ENCODE peak calls at places on chromosomes 13 and 19, in seven cellular contexts. N is COR-L47; X is effector memory CD4-positive, alpha-beta T cell; O is KBM-7; M is NCI-H774; J is T-helper 1 cell; S is HTR-8/SVneo. C is an unnamed sample.

GRCh38 chr13:27022571-27023311 is 148.9 kb downstream of the USP12 start:
- DNase-seq in O (no peak), S (no peak), M (peak), J (no peak), X (no peak), N (peak), C (no peak)

GRCh38 chr13:37047032-37047431 is 12.5 kb downstream of the SUPT20H start:
- DNase-seq in M (no peak), J (no peak), N (no peak), O (no peak), X (no peak), S (no peak), C (no peak)

GRCh38 chr19:13118424-13119193 is 545 bp downstream of the NACC1 start:
- DNase-seq in O (peak), S (peak), N (no peak), J (no peak), X (no peak), M (peak), C (no peak)

GRCh38 chr13:31846182-31846938 is 107.0 kb downstream of the RXFP2 start:
- DNase-seq in O (peak), J (peak), N (peak), X (peak), S (peak), M (peak), C (peak)

GRCh38 chr19:50906217-50906616 is 5.0 kb downstream of the KLK4 start:
- DNase-seq in N (no peak), M (peak), J (no peak), O (peak), X (no peak), S (no peak), C (no peak)

GRCh38 chr13:29947839-29948238 is 97.4 kb upstream of the UBL3 start:
- DNase-seq in X (no peak), M (no peak), S (no peak), J (no peak), O (no peak), N (no peak), C (no peak)

GRCh38 chr19:1752009-1752756 is 1.1 kb upstream of the ONECUT3 start:
- DNase-seq in N (no peak), X (no peak), O (peak), M (no peak), J (no peak), S (no peak), C (no peak)

GRCh38 chr13:39815345-39816111 is 160.1 kb downstream of the COG6 start:
- DNase-seq in J (no peak), N (no peak), M (no peak), X (no peak), O (no peak), S (no peak), C (no peak)

GRCh38 chr19:33813391-33814101 is 16.9 kb downstream of the KCTD15 start:
- DNase-seq in N (no peak), J (no peak), M (no peak), O (no peak), X (no peak), S (no peak), C (peak)

GRCh38 chr13:100363874-100364273 is 224.7 kb downstream of the GGACT start:
- DNase-seq in N (peak), S (no peak), J (no peak), M (peak), X (no peak), O (no peak), C (no peak)

GRCh38 chr13:90105881-90106496 is 1241.5 kb upstream of the MIR17HG start:
- DNase-seq in X (no peak), O (no peak), N (no peak), M (no peak), J (no peak), S (peak), C (no peak)

GRCh38 chr19:46722421-46723022 is 5.6 kb upstream of the PRKD2 start:
- DNase-seq in N (no peak), J (no peak), X (no peak), M (no peak), O (no peak), S (no peak), C (peak)

GRCh38 chr13:48506092-48506701 is 26.7 kb downstream of the RCBTB2 start:
- DNase-seq in M (peak), O (no peak), N (no peak), X (no peak), J (no peak), S (no peak), C (no peak)

GRCh38 chr13:108962652-108963051 is 333.2 kb downstream of the MYO16 start:
- DNase-seq in O (no peak), N (no peak), X (no peak), M (no peak), S (no peak), J (no peak), C (no peak)

GRCh38 chr13:113305208-113305607 is 8.2 kb downstream of the LAMP1 start:
- DNase-seq in O (no peak), M (no peak), X (no peak), J (no peak), N (no peak), S (no peak), C (no peak)

GRCh38 chr19:54297759-54298305 is 15.1 kb downstream of the LILRA5 start:
- DNase-seq in N (no peak), X (no peak), S (no peak), O (peak), J (no peak), M (no peak), C (no peak)

GRCh38 chr19:48511800-48512503 is at the start of gene LMTK3:
- DNase-seq in J (peak), M (peak), O (peak), X (peak), S (no peak), N (peak), C (no peak)

GRCh38 chr13:24842533-24843278 is 78.7 kb downstream of the RNF17 start:
- DNase-seq in J (no peak), M (no peak), N (no peak), S (peak), O (no peak), X (no peak), C (no peak)

GRCh38 chr13:42875448-42876269 is 94.3 kb downstream of the FAM216B start:
- DNase-seq in X (no peak), S (no peak), O (no peak), M (no peak), J (no peak), N (no peak), C (no peak)

GRCh38 chr13:23965346-23965745 is 68.0 kb upstream of the C1QTNF9B start:
- DNase-seq in N (peak), S (no peak), O (no peak), J (no peak), X (no peak), M (no peak), C (no peak)

GRCh38 chr13:47480121-47480520 is 521.0 kb downstream of the SUCLA2 start:
- DNase-seq in N (no peak), S (no peak), O (no peak), X (no peak), J (no peak), M (no peak), C (no peak)

GRCh38 chr19:48967346-48968178 is 2.5 kb downstream of the FTL start:
- DNase-seq in J (no peak), S (no peak), N (no peak), M (no peak), X (no peak), O (peak), C (peak)

GRCh38 chr19:16381756-16382401 is 57.3 kb downstream of the KLF2 start:
- DNase-seq in J (no peak), O (no peak), M (no peak), X (no peak), N (no peak), S (no peak), C (no peak)

GRCh38 chr19:35712910-35713845 is 4.6 kb upstream of the KMT2B start:
- DNase-seq in X (no peak), M (no peak), S (no peak), J (no peak), N (no peak), O (no peak), C (no peak)

GRCh38 chr13:24734951-24735350 is 29.0 kb upstream of the RNF17 start:
- DNase-seq in M (no peak), J (no peak), N (no peak), O (no peak), X (no peak), S (no peak), C (no peak)

GRCh38 chr13:26310003-26310402 is 56.1 kb downstream of the CDK8 start:
- DNase-seq in O (no peak), N (no peak), J (no peak), S (no peak), M (no peak), X (no peak), C (no peak)

GRCh38 chr13:99316657-99317244 is 9.6 kb upstream of the GPR183 start:
- DNase-seq in S (no peak), M (peak), J (no peak), O (no peak), N (peak), X (no peak), C (no peak)

GRCh38 chr19:38917921-38918491 is 6.0 kb upstream of the CCER2 start:
- DNase-seq in J (no peak), X (no peak), N (no peak), M (no peak), S (peak), O (no peak), C (no peak)

GRCh38 chr19:2051771-2052704 is 994 bp upstream of the MKNK2 start:
- DNase-seq in S (no peak), M (no peak), J (no peak), O (peak), N (no peak), X (peak), C (no peak)

GRCh38 chr13:90717451-90717936 is 630.0 kb upstream of the MIR17HG start:
- DNase-seq in O (no peak), S (no peak), N (no peak), X (no peak), J (no peak), M (no peak), C (no peak)

GRCh38 chr13:79621902-79622301 is 140.9 kb downstream of the NDFIP2 start:
- DNase-seq in J (no peak), N (no peak), O (no peak), M (no peak), X (no peak), S (no peak), C (no peak)

GRCh38 chr19:1264801-1265610 is 4.1 kb upstream of the CIRBP start:
- DNase-seq in M (no peak), X (no peak), S (peak), J (no peak), O (no peak), N (no peak), C (no peak)

GRCh38 chr19:40414536-40415535 is 1.7 kb upstream of the PRX start:
- DNase-seq in J (no peak), S (no peak), N (no peak), M (no peak), O (no peak), X (no peak), C (no peak)

C was measured in CD14-positive monocyte.